ENCODE peak calls at places on chromosomes 1 and 21, in five cellular contexts. F, K, I, T and G are unnamed samples.

GRCh38 chr21:43986544-43987451 is 25.3 kb upstream of the TRAPPC10 start:
- DNase-seq in F (no peak), K (no peak), I (no peak), T (no peak), G (no peak)

GRCh38 chr1:218850367-218850766 is 323.3 kb upstream of the LYPLAL1 start:
- DNase-seq in F (no peak), K (no peak), I (no peak), T (no peak), G (peak)

GRCh38 chr1:243420968-243421675 is 165.3 kb downstream of the SDCCAG8 start:
- DNase-seq in F (no peak), K (no peak), I (no peak), T (no peak), G (peak)

GRCh38 chr1:231871878-231872277 is 245.3 kb downstream of the DISC1 start:
- DNase-seq in F (no peak), K (no peak), I (no peak), T (no peak), G (no peak)

GRCh38 chr1:247332901-247333361 is 1.3 kb upstream of the ZNF496 start:
- DNase-seq in F (no peak), K (no peak), I (peak), T (peak), G (peak)

GRCh38 chr1:85297855-85298629 is 21.6 kb upstream of the BCL10 start:
- DNase-seq in F (peak), K (peak), I (peak), T (no peak), G (peak)

GRCh38 chr1:87951852-87952251 is 623.2 kb downstream of the LMO4 start:
- DNase-seq in F (no peak), K (no peak), I (no peak), T (no peak), G (peak)

GRCh38 chr1:24915819-24916602 is 14.1 kb downstream of the RUNX3 start:
- DNase-seq in F (peak), K (no peak), I (no peak), T (no peak), G (no peak)

GRCh38 chr1:115098979-115099692 is 9.8 kb upstream of the TSPAN2 start:
- DNase-seq in F (peak), K (peak), I (no peak), T (no peak), G (peak)

GRCh38 chr1:172742599-172743500 is 83.9 kb downstream of the FASLG start:
- DNase-seq in F (peak), K (no peak), I (no peak), T (no peak), G (peak)

GRCh38 chr1:17837631-17838030 is 82.5 kb downstream of the ACTL8 start:
- DNase-seq in F (no peak), K (no peak), I (no peak), T (no peak), G (no peak)

GRCh38 chr21:28540514-28540913 is 452.2 kb downstream of the LTN1 start:
- DNase-seq in F (no peak), K (no peak), I (no peak), T (no peak), G (peak)

GRCh38 chr1:175768610-175769009 is 25.2 kb upstream of the TNR start:
- DNase-seq in F (no peak), K (no peak), I (no peak), T (no peak), G (no peak)

GRCh38 chr1:19361231-19362147 is 49.4 kb downstream of the SLC66A1 start:
- DNase-seq in F (no peak), K (no peak), I (no peak), T (no peak), G (peak)